ENCODE peak calls at places on chromosomes 2 and 18, in nine cellular contexts. One of them, this sample, is unnamed.

GRCh38 chr2:174014021-174014698 is 49.0 kb upstream of the SP3 start:
- DNase-seq in SK-N-SH: no peak
- DNase-seq in SJSA1: no peak
- DNase-seq in MM.1S: no peak
- DNase-seq in heart left ventricle: no peak
- DNase-seq in thoracic aorta: no peak
- DNase-seq in K562: no peak
- DNase-seq in right cardiac atrium: no peak
- DNase-seq in GM23338: peak; percentile 59
- DNase-seq in this sample: no peak

GRCh38 chr2:55048514-55048924 is 1.7 kb downstream of the RTN4 start:
- DNase-seq in SK-N-SH: peak; percentile 21
- DNase-seq in SJSA1: peak; percentile 49
- DNase-seq in MM.1S: peak; percentile 18
- DNase-seq in heart left ventricle: peak; percentile 27
- DNase-seq in thoracic aorta: no peak
- DNase-seq in K562: peak; percentile 25
- DNase-seq in right cardiac atrium: peak; percentile 29
- DNase-seq in GM23338: peak; percentile 52
- DNase-seq in this sample: no peak

GRCh38 chr2:155310589-155310988 is 612.1 kb downstream of the KCNJ3 start:
- DNase-seq in SK-N-SH: peak; percentile 0
- DNase-seq in SJSA1: no peak
- DNase-seq in MM.1S: peak; percentile 50
- DNase-seq in heart left ventricle: no peak
- DNase-seq in thoracic aorta: no peak
- DNase-seq in K562: peak; percentile 9
- DNase-seq in right cardiac atrium: no peak
- DNase-seq in GM23338: peak; percentile 74
- DNase-seq in this sample: no peak

GRCh38 chr2:74373985-74374384 is 6.1 kb downstream of the DCTN1 start:
- DNase-seq in SK-N-SH: peak; percentile 55
- DNase-seq in SJSA1: no peak
- DNase-seq in MM.1S: no peak
- DNase-seq in heart left ventricle: no peak
- DNase-seq in thoracic aorta: no peak
- DNase-seq in K562: no peak
- DNase-seq in right cardiac atrium: no peak
- DNase-seq in GM23338: peak; percentile 19
- DNase-seq in this sample: no peak

GRCh38 chr18:24731158-24731557 is 270.7 kb downstream of the HRH4 start:
- DNase-seq in SK-N-SH: no peak
- DNase-seq in SJSA1: no peak
- DNase-seq in MM.1S: no peak
- DNase-seq in heart left ventricle: no peak
- DNase-seq in thoracic aorta: no peak
- DNase-seq in K562: no peak
- DNase-seq in right cardiac atrium: no peak
- DNase-seq in GM23338: no peak
- DNase-seq in this sample: no peak

GRCh38 chr18:50602466-50602865 is 42.6 kb downstream of the MAPK4 start:
- DNase-seq in SK-N-SH: no peak
- DNase-seq in SJSA1: no peak
- DNase-seq in MM.1S: no peak
- DNase-seq in heart left ventricle: no peak
- DNase-seq in thoracic aorta: no peak
- DNase-seq in K562: peak; percentile 6
- DNase-seq in right cardiac atrium: no peak
- DNase-seq in GM23338: peak; percentile 19
- DNase-seq in this sample: no peak

GRCh38 chr18:73752546-73752945 is 395.1 kb downstream of the FBXO15 start:
- DNase-seq in SK-N-SH: no peak
- DNase-seq in SJSA1: no peak
- DNase-seq in MM.1S: no peak
- DNase-seq in heart left ventricle: no peak
- DNase-seq in thoracic aorta: no peak
- DNase-seq in K562: no peak
- DNase-seq in right cardiac atrium: no peak
- DNase-seq in GM23338: no peak
- DNase-seq in this sample: no peak

GRCh38 chr2:234880551-234881211 is 71.1 kb upstream of the SH3BP4 start:
- DNase-seq in SK-N-SH: no peak
- DNase-seq in SJSA1: no peak
- DNase-seq in MM.1S: no peak
- DNase-seq in heart left ventricle: no peak
- DNase-seq in thoracic aorta: no peak
- DNase-seq in K562: no peak
- DNase-seq in right cardiac atrium: no peak
- DNase-seq in GM23338: no peak
- DNase-seq in this sample: no peak

GRCh38 chr2:216932806-216933579 is 73.1 kb upstream of the TNP1 start:
- DNase-seq in SK-N-SH: no peak
- DNase-seq in SJSA1: no peak
- DNase-seq in MM.1S: no peak
- DNase-seq in heart left ventricle: no peak
- DNase-seq in thoracic aorta: no peak
- DNase-seq in K562: peak; percentile 36
- DNase-seq in right cardiac atrium: no peak
- DNase-seq in GM23338: no peak
- DNase-seq in this sample: no peak

GRCh38 chr2:53021285-53021684 is 746.3 kb upstream of the CHAC2 start:
- DNase-seq in SK-N-SH: no peak
- DNase-seq in SJSA1: no peak
- DNase-seq in MM.1S: no peak
- DNase-seq in heart left ventricle: no peak
- DNase-seq in thoracic aorta: no peak
- DNase-seq in K562: no peak
- DNase-seq in right cardiac atrium: no peak
- DNase-seq in GM23338: no peak
- DNase-seq in this sample: no peak

GRCh38 chr2:137179542-137179941 is 414.2 kb downstream of the THSD7B start:
- DNase-seq in SK-N-SH: no peak
- DNase-seq in SJSA1: no peak
- DNase-seq in MM.1S: no peak
- DNase-seq in heart left ventricle: no peak
- DNase-seq in thoracic aorta: no peak
- DNase-seq in K562: no peak
- DNase-seq in right cardiac atrium: no peak
- DNase-seq in GM23338: no peak
- DNase-seq in this sample: no peak

GRCh38 chr2:71751590-71751989 is 298.2 kb downstream of the DYSF start:
- DNase-seq in SK-N-SH: no peak
- DNase-seq in SJSA1: no peak
- DNase-seq in MM.1S: no peak
- DNase-seq in heart left ventricle: no peak
- DNase-seq in thoracic aorta: no peak
- DNase-seq in K562: no peak
- DNase-seq in right cardiac atrium: no peak
- DNase-seq in GM23338: no peak
- DNase-seq in this sample: no peak

GRCh38 chr2:71747573-71747972 is 294.2 kb downstream of the DYSF start:
- DNase-seq in SK-N-SH: no peak
- DNase-seq in SJSA1: no peak
- DNase-seq in MM.1S: no peak
- DNase-seq in heart left ventricle: no peak
- DNase-seq in thoracic aorta: no peak
- DNase-seq in K562: no peak
- DNase-seq in right cardiac atrium: no peak
- DNase-seq in GM23338: no peak
- DNase-seq in this sample: no peak

GRCh38 chr2:71746946-71747501 is 293.7 kb downstream of the DYSF start:
- DNase-seq in SK-N-SH: peak; percentile 46
- DNase-seq in SJSA1: peak; percentile 97
- DNase-seq in MM.1S: peak; percentile 60
- DNase-seq in heart left ventricle: no peak
- DNase-seq in thoracic aorta: peak; percentile 25
- DNase-seq in K562: peak; percentile 43
- DNase-seq in right cardiac atrium: peak; percentile 78
- DNase-seq in GM23338: peak; percentile 15
- DNase-seq in this sample: no peak

GRCh38 chr2:71749671-71750101 is 296.3 kb downstream of the DYSF start:
- DNase-seq in SK-N-SH: no peak
- DNase-seq in SJSA1: no peak
- DNase-seq in MM.1S: no peak
- DNase-seq in heart left ventricle: no peak
- DNase-seq in thoracic aorta: no peak
- DNase-seq in K562: no peak
- DNase-seq in right cardiac atrium: no peak
- DNase-seq in GM23338: no peak
- DNase-seq in this sample: no peak

DNA sequence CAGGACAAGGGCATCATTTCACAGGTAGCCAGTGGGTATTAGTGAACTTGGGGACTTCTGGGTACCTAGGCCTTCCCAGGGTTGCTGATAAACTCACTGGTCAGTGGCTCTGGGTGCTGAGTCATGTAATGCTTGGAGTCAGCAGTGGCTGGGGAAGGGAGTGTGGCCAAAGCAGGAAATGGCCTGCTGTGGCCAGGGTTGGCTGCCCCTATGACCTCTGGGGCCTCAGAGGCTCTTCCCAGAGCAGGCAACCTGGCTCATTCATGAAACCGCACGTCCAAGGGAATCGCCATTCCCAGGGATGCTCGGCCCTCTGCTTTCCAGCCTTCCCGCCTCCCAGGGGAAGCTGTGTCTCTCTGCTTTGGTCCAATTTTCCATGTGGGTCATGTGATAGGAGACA is 294.9 kb downstream of the DYSF start:
- DNase-seq in SK-N-SH: no peak
- DNase-seq in SJSA1: no peak
- DNase-seq in MM.1S: no peak
- DNase-seq in heart left ventricle: peak; percentile 68
- DNase-seq in thoracic aorta: no peak
- DNase-seq in K562: peak; percentile 83
- DNase-seq in right cardiac atrium: peak; percentile 66
- DNase-seq in GM23338: no peak
- DNase-seq in this sample: no peak
- H3K4me1 ChIP-seq in SK-N-SH: peaks cover 34% of the 10 kb centered on the region
- H3K4me1 ChIP-seq in SJSA1: peaks cover 66% of the 10 kb centered on the region
- H3K4me1 ChIP-seq in MM.1S: no peaks in the 10 kb centered on the region
- H3K4me1 ChIP-seq in heart left ventricle: peaks cover 25% of the 10 kb centered on the region
- H3K4me1 ChIP-seq in thoracic aorta: peaks cover 23% of the 10 kb centered on the region
- H3K4me1 ChIP-seq in K562: peaks cover 44% of the 10 kb centered on the region
- H3K4me1 ChIP-seq in right cardiac atrium: peaks cover 21% of the 10 kb centered on the region
- H3K4me1 ChIP-seq in GM23338: no peaks in the 10 kb centered on the region
- H3K4me1 ChIP-seq in this sample: no peaks in the 10 kb centered on the region

GRCh38 chr18:58276640-58277456 is 232.8 kb downstream of the NEDD4L start:
- DNase-seq in SK-N-SH: no peak
- DNase-seq in SJSA1: no peak
- DNase-seq in MM.1S: no peak
- DNase-seq in heart left ventricle: no peak
- DNase-seq in thoracic aorta: no peak
- DNase-seq in K562: no peak
- DNase-seq in right cardiac atrium: no peak
- DNase-seq in GM23338: no peak
- DNase-seq in this sample: no peak
- H3K4me3 ChIP-seq in SK-N-SH: no peak overlapping the region
- H3K4me3 ChIP-seq in SJSA1: no peak overlapping the region
- H3K4me3 ChIP-seq in MM.1S: no peak overlapping the region
- H3K4me3 ChIP-seq in heart left ventricle: peak overlapping the region; percentile 4
- H3K4me3 ChIP-seq in thoracic aorta: no peak overlapping the region
- H3K4me3 ChIP-seq in K562: no peak overlapping the region
- H3K4me3 ChIP-seq in right cardiac atrium: no peak overlapping the region
- H3K4me3 ChIP-seq in GM23338: no peak overlapping the region
- H3K4me3 ChIP-seq in this sample: no peak overlapping the region

DNA sequence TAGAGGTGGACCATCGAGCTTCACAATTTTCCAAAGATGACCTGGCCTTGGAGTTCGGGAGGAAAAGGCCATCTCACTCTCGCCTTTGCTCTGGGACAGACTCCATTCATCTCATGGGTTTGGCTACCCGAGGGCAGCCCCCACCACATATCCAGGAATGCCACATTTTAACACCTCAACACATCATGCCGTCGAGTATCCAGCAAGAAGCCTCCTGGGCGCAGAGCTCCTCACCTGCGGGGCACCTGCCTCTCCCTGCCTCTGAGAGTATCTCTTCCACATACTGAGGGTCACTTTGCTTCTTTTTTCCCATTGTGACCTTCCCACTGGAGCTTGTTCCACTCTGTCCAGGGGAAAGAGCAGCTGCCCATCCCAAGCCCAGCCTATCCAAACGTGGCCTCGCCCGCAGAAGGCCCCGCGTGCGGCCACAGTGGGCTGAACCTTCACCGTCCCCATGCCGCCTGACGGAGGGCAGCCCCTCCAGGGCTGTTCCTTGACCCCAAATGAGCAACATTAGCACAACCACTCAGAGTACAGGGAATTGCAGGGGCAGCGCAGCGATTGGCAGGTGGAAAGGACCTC is 5.5 kb upstream of the LIMS2 start:
- DNase-seq in SK-N-SH: no peak
- DNase-seq in SJSA1: no peak
- DNase-seq in MM.1S: no peak
- DNase-seq in heart left ventricle: no peak
- DNase-seq in thoracic aorta: no peak
- DNase-seq in K562: no peak
- DNase-seq in right cardiac atrium: no peak
- DNase-seq in GM23338: no peak
- DNase-seq in this sample: no peak
- H3K27ac ChIP-seq in SK-N-SH: no peak overlapping the region
- H3K27ac ChIP-seq in SJSA1: no peak overlapping the region
- H3K27ac ChIP-seq in MM.1S: no peak overlapping the region
- H3K27ac ChIP-seq in heart left ventricle: peak overlapping the region; percentile 51
- H3K27ac ChIP-seq in thoracic aorta: peak overlapping the region; percentile 23
- H3K27ac ChIP-seq in K562: no peak overlapping the region
- H3K27ac ChIP-seq in right cardiac atrium: peak overlapping the region; percentile 15
- H3K27ac ChIP-seq in GM23338: no peak overlapping the region
- H3K27ac ChIP-seq in this sample: no peak overlapping the region

GRCh38 chr2:33133436-33133835 is 186.7 kb downstream of the LTBP1 start:
- DNase-seq in SK-N-SH: no peak
- DNase-seq in SJSA1: no peak
- DNase-seq in MM.1S: no peak
- DNase-seq in heart left ventricle: peak; percentile 32
- DNase-seq in thoracic aorta: no peak
- DNase-seq in K562: peak; percentile 18
- DNase-seq in right cardiac atrium: peak; percentile 41
- DNase-seq in GM23338: no peak
- DNase-seq in this sample: no peak

GRCh38 chr2:33135645-33136044 is 188.9 kb downstream of the LTBP1 start:
- DNase-seq in SK-N-SH: no peak
- DNase-seq in SJSA1: no peak
- DNase-seq in MM.1S: no peak
- DNase-seq in heart left ventricle: no peak
- DNase-seq in thoracic aorta: no peak
- DNase-seq in K562: no peak
- DNase-seq in right cardiac atrium: no peak
- DNase-seq in GM23338: no peak
- DNase-seq in this sample: no peak

GRCh38 chr2:33136056-33136455 is 189.3 kb downstream of the LTBP1 start:
- DNase-seq in SK-N-SH: no peak
- DNase-seq in SJSA1: no peak
- DNase-seq in MM.1S: no peak
- DNase-seq in heart left ventricle: no peak
- DNase-seq in thoracic aorta: no peak
- DNase-seq in K562: no peak
- DNase-seq in right cardiac atrium: peak; percentile 38
- DNase-seq in GM23338: no peak
- DNase-seq in this sample: no peak

GRCh38 chr2:33134086-33134763 is 187.5 kb downstream of the LTBP1 start:
- DNase-seq in SK-N-SH: no peak
- DNase-seq in SJSA1: peak; percentile 75
- DNase-seq in MM.1S: no peak
- DNase-seq in heart left ventricle: peak; percentile 47
- DNase-seq in thoracic aorta: peak; percentile 61
- DNase-seq in K562: peak; percentile 11
- DNase-seq in right cardiac atrium: peak; percentile 65
- DNase-seq in GM23338: peak; percentile 10
- DNase-seq in this sample: no peak

GRCh38 chr2:33134764-33135560 is 188.2 kb downstream of the LTBP1 start:
- DNase-seq in SK-N-SH: no peak
- DNase-seq in SJSA1: no peak
- DNase-seq in MM.1S: no peak
- DNase-seq in heart left ventricle: no peak
- DNase-seq in thoracic aorta: no peak
- DNase-seq in K562: peak; percentile 25
- DNase-seq in right cardiac atrium: peak; percentile 17
- DNase-seq in GM23338: no peak
- DNase-seq in this sample: no peak
- H3K4me1 ChIP-seq in SK-N-SH: peaks cover 28% of the 10 kb centered on the region
- H3K4me1 ChIP-seq in SJSA1: peaks cover 23% of the 10 kb centered on the region
- H3K4me1 ChIP-seq in MM.1S: no peaks in the 10 kb centered on the region
- H3K4me1 ChIP-seq in heart left ventricle: peaks cover 57% of the 10 kb centered on the region
- H3K4me1 ChIP-seq in thoracic aorta: peaks cover 19% of the 10 kb centered on the region
- H3K4me1 ChIP-seq in K562: peaks cover 21% of the 10 kb centered on the region
- H3K4me1 ChIP-seq in right cardiac atrium: peaks cover 4% of the 10 kb centered on the region
- H3K4me1 ChIP-seq in GM23338: peaks cover 8% of the 10 kb centered on the region
- H3K4me1 ChIP-seq in this sample: no peaks in the 10 kb centered on the region

This sample was measured in CD8-positive, alpha-beta memory T cell.